ENCODE peak calls at places on chromosomes 6 and 20, in four cellular contexts. One of them, this sample, is unnamed.

GRCh38 chr6:140773276-140773675 is 1359.4 kb upstream of the GJE1 start:
- DNase-seq in SK-N-SH: no peak
- DNase-seq in K562: no peak
- DNase-seq in HepG2: no peak
- DNase-seq in this sample: no peak

GRCh38 chr6:34150766-34151165 is 4.9 kb upstream of the GRM4 start:
- DNase-seq in SK-N-SH: peak; percentile 19
- DNase-seq in K562: no peak
- DNase-seq in HepG2: no peak
- DNase-seq in this sample: peak; percentile 17

GRCh38 chr6:72649032-72649984 is 27.4 kb downstream of the KCNQ5 start:
- DNase-seq in SK-N-SH: no peak
- DNase-seq in K562: no peak
- DNase-seq in HepG2: no peak
- DNase-seq in this sample: no peak

GRCh38 chr6:2841264-2842138 is at the start of gene SERPINB1:
- DNase-seq in SK-N-SH: peak; percentile 82
- DNase-seq in K562: peak; percentile 92
- DNase-seq in HepG2: peak; percentile 97
- DNase-seq in this sample: peak; percentile 87

GRCh38 chr6:24426729-24427446 is 24.2 kb downstream of the MRS2 start:
- DNase-seq in SK-N-SH: no peak
- DNase-seq in K562: no peak
- DNase-seq in HepG2: no peak
- DNase-seq in this sample: no peak

GRCh38 chr6:112951829-112952228 is 604.7 kb downstream of the RFPL4B start:
- DNase-seq in SK-N-SH: no peak
- DNase-seq in K562: no peak
- DNase-seq in HepG2: no peak
- DNase-seq in this sample: no peak

GRCh38 chr6:138159246-138159645 is 2.5 kb upstream of the ARFGEF3 start:
- DNase-seq in SK-N-SH: no peak
- DNase-seq in K562: no peak
- DNase-seq in HepG2: no peak
- DNase-seq in this sample: no peak

GRCh38 chr6:169981969-169982368 is 230.5 kb downstream of the ERMARD start:
- DNase-seq in SK-N-SH: no peak
- DNase-seq in K562: no peak
- DNase-seq in HepG2: no peak
- DNase-seq in this sample: no peak

GRCh38 chr6:108651781-108652227 is 91.1 kb downstream of the FOXO3 start:
- DNase-seq in SK-N-SH: no peak
- DNase-seq in K562: no peak
- DNase-seq in HepG2: no peak
- DNase-seq in this sample: no peak

GRCh38 chr6:33761922-33762629 is 15.4 kb upstream of the IP6K3 start:
- DNase-seq in SK-N-SH: peak; percentile 71
- DNase-seq in K562: peak; percentile 83
- DNase-seq in HepG2: peak; percentile 87
- DNase-seq in this sample: peak; percentile 66

GRCh38 chr6:125189494-125189893 is 35.9 kb downstream of the TPD52L1 start:
- DNase-seq in SK-N-SH: no peak
- DNase-seq in K562: no peak
- DNase-seq in HepG2: no peak
- DNase-seq in this sample: no peak

GRCh38 chr6:18280084-18280483 is 15.8 kb upstream of the DEK start:
- DNase-seq in SK-N-SH: no peak
- DNase-seq in K562: no peak
- DNase-seq in HepG2: no peak
- DNase-seq in this sample: no peak

GRCh38 chr6:146103416-146104072 is 74.7 kb downstream of the GRM1 start:
- DNase-seq in SK-N-SH: no peak
- DNase-seq in K562: no peak
- DNase-seq in HepG2: no peak
- DNase-seq in this sample: no peak

GRCh38 chr6:137849076-137849708 is 17.9 kb upstream of the TNFAIP3 start:
- DNase-seq in SK-N-SH: no peak
- DNase-seq in K562: no peak
- DNase-seq in HepG2: no peak
- DNase-seq in this sample: no peak

GRCh38 chr6:6847591-6847990 is 259.1 kb downstream of the LY86 start:
- DNase-seq in SK-N-SH: no peak
- DNase-seq in K562: no peak
- DNase-seq in HepG2: no peak
- DNase-seq in this sample: no peak

GRCh38 chr6:28534880-28535279 is 9.2 kb downstream of the GPX5 start:
- DNase-seq in SK-N-SH: no peak
- DNase-seq in K562: no peak
- DNase-seq in HepG2: no peak
- DNase-seq in this sample: no peak

GRCh38 chr20:54203281-54203680 is 4.6 kb upstream of the PFDN4 start:
- DNase-seq in SK-N-SH: no peak
- DNase-seq in K562: no peak
- DNase-seq in HepG2: no peak
- DNase-seq in this sample: no peak

GRCh38 chr6:33812669-33813068 is 8.9 kb upstream of the MLN start:
- DNase-seq in SK-N-SH: peak; percentile 64
- DNase-seq in K562: peak; percentile 91
- DNase-seq in HepG2: peak; percentile 48
- DNase-seq in this sample: peak; percentile 88

GRCh38 chr6:2819891-2820814 is 21.5 kb downstream of the SERPINB1 start:
- DNase-seq in SK-N-SH: no peak
- DNase-seq in K562: no peak
- DNase-seq in HepG2: no peak
- DNase-seq in this sample: no peak

GRCh38 chr6:12134991-12135390 is 122.9 kb downstream of the HIVEP1 start:
- DNase-seq in SK-N-SH: no peak
- DNase-seq in K562: no peak
- DNase-seq in HepG2: no peak
- DNase-seq in this sample: no peak

GRCh38 chr6:32047084-32047478 is 8.9 kb downstream of the CYP21A2 start:
- DNase-seq in SK-N-SH: no peak
- DNase-seq in K562: peak; percentile 60
- DNase-seq in HepG2: peak; percentile 27
- DNase-seq in this sample: no peak

GRCh38 chr20:37342231-37343177 is 3.4 kb upstream of the SRC start:
- DNase-seq in SK-N-SH: no peak
- DNase-seq in K562: no peak
- DNase-seq in HepG2: peak; percentile 82
- DNase-seq in this sample: no peak

GRCh38 chr6:158303210-158303731 is 9.0 kb upstream of the TULP4 start:
- DNase-seq in SK-N-SH: no peak
- DNase-seq in K562: no peak
- DNase-seq in HepG2: peak; percentile 84
- DNase-seq in this sample: no peak

GRCh38 chr20:2093883-2094282 is 7.7 kb upstream of the STK35 start:
- DNase-seq in SK-N-SH: no peak
- DNase-seq in K562: no peak
- DNase-seq in HepG2: no peak
- DNase-seq in this sample: no peak

GRCh38 chr6:143884161-143884560 is 19.9 kb downstream of the ZC2HC1B start:
- DNase-seq in SK-N-SH: no peak
- DNase-seq in K562: no peak
- DNase-seq in HepG2: no peak
- DNase-seq in this sample: no peak

GRCh38 chr6:143877584-143878271 is 13.5 kb downstream of the ZC2HC1B start:
- DNase-seq in SK-N-SH: no peak
- DNase-seq in K562: no peak
- DNase-seq in HepG2: no peak
- DNase-seq in this sample: no peak

DNA sequence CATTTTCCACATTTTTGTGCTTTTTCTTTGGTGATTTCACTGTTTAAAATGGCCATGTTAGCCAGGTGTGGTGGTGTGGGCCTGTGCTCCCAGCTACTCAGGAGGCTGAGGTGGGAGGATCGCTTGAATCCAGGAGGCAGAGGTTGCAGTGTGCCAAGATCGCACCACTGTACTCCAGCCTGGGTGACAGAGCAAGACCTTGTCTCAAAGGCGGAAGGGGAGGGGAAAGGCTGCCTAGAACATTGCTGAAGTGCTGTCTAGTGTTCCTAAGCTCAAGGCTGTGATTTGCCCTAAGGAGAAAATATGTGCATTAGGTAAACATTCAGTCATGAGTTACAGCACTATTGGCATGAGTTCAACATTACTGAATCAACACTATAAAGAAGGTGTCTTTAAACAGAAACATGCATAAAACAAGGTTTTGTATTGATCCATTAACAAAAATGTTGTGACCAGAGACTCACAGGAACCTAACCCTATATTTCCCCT is 14.0 kb downstream of the ZC2HC1B start:
- DNase-seq in SK-N-SH: no peak
- DNase-seq in K562: no peak
- DNase-seq in HepG2: peak; percentile 39
- DNase-seq in this sample: no peak
- TF ChIP-seq FOXJ3 in SK-N-SH: no peak
- TF ChIP-seq FOXJ3 in K562: no peak
- TF ChIP-seq FOXJ3 in HepG2: no peak
- TF ChIP-seq FOXJ3 in this sample: no peak

DNA sequence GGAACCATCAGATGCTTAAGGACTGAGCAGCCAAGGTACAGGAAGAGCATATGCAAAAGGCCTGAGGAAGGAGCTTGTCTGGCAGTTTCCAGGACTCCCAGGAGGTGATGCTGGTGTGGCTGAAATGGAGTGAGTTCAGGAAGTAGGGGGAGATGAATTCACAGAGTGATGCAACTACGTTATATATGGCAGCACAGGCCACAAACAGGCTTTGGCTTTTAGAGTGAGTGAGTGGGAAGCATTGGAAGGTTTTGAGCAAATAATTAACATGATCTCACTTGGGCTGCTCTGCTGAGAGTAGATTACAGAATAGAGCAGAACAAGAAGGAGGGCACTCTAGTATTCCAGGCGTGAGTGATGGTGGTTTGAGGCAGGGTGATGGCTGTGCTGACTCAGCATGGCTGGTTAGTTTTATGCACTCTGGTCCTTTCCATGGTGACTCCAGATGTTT is 6.5 kb downstream of the BTN2A2 start:
- DNase-seq in SK-N-SH: no peak
- DNase-seq in K562: no peak
- DNase-seq in HepG2: no peak
- DNase-seq in this sample: no peak
- TF ChIP-seq FOXJ3 in SK-N-SH: no peak
- TF ChIP-seq FOXJ3 in K562: no peak
- TF ChIP-seq FOXJ3 in HepG2: no peak
- TF ChIP-seq FOXJ3 in this sample: no peak

GRCh38 chr6:10276106-10276505 is 138.8 kb downstream of the TFAP2A start:
- DNase-seq in SK-N-SH: no peak
- DNase-seq in K562: no peak
- DNase-seq in HepG2: no peak
- DNase-seq in this sample: no peak
- TF ChIP-seq FOXJ3 in SK-N-SH: no peak
- TF ChIP-seq FOXJ3 in K562: no peak
- TF ChIP-seq FOXJ3 in HepG2: no peak
- TF ChIP-seq FOXJ3 in this sample: no peak

GRCh38 chr20:3995067-3995748 is 20.1 kb downstream of the RNF24 start:
- DNase-seq in SK-N-SH: no peak
- DNase-seq in K562: peak; percentile 14
- DNase-seq in HepG2: no peak
- DNase-seq in this sample: no peak

GRCh38 chr20:3993109-3993508 is 22.2 kb downstream of the RNF24 start:
- DNase-seq in SK-N-SH: no peak
- DNase-seq in K562: no peak
- DNase-seq in HepG2: no peak
- DNase-seq in this sample: no peak

GRCh38 chr20:3994125-3994524 is 21.2 kb downstream of the RNF24 start:
- DNase-seq in SK-N-SH: no peak
- DNase-seq in K562: no peak
- DNase-seq in HepG2: no peak
- DNase-seq in this sample: no peak

GRCh38 chr20:3987296-3987695 is 28.1 kb downstream of the RNF24 start:
- DNase-seq in SK-N-SH: no peak
- DNase-seq in K562: no peak
- DNase-seq in HepG2: no peak
- DNase-seq in this sample: no peak

DNA sequence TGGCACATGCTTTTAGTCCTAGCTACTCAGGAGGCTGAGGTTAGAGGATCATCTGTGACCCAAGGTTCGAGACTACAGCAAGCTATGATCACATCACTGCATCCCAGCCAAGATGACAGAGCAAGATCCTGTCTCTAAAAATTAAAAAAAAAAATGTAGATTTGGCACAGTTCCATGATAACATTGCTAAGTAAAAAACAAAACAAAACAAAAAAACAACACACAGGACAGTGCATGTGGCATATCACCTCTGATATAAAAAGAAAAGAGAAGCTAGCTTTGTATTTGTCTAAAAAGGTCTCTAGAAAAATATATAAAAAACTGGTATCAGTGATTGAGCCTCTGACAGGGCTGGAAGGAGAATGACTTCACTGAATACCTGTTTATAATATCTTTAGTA is 24.6 kb downstream of the RNF24 start:
- DNase-seq in SK-N-SH: no peak
- DNase-seq in K562: no peak
- DNase-seq in HepG2: no peak
- DNase-seq in this sample: no peak
- TF ChIP-seq FOXJ3 in SK-N-SH: no peak
- TF ChIP-seq FOXJ3 in K562: no peak
- TF ChIP-seq FOXJ3 in HepG2: no peak
- TF ChIP-seq FOXJ3 in this sample: no peak

DNA sequence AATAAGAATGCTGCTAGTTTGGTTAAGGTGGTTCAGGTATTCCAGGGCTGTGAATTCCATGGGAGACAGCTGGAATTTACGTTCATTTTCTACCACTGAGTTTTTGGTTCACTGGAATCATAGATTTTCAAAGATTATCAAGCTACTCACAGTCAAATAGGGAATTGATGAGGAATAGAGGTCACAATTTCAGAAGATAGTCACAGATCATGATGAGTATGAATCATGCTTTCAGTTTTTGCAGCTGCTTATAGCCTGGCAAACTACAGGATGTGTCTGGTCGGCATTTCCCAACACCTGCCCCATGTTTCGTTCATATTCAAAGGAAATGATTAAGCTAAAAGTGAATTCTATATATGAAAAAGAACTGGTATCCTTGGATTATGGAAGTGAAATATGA is 58.7 kb downstream of the BCKDHB start:
- DNase-seq in SK-N-SH: no peak
- DNase-seq in K562: no peak
- DNase-seq in HepG2: no peak
- DNase-seq in this sample: no peak
- TF ChIP-seq FOXJ3 in SK-N-SH: no peak
- TF ChIP-seq FOXJ3 in K562: no peak
- TF ChIP-seq FOXJ3 in HepG2: no peak
- TF ChIP-seq FOXJ3 in this sample: no peak

GRCh38 chr20:51310216-51310615 is 232.3 kb downstream of the NFATC2 start:
- DNase-seq in SK-N-SH: no peak
- DNase-seq in K562: no peak
- DNase-seq in HepG2: no peak
- DNase-seq in this sample: no peak
- TF ChIP-seq FOXJ3 in SK-N-SH: no peak
- TF ChIP-seq FOXJ3 in K562: no peak
- TF ChIP-seq FOXJ3 in HepG2: no peak
- TF ChIP-seq FOXJ3 in this sample: no peak